ENCODE peak calls at places on chromosomes 4 and X, in eight cellular contexts. One of them, this sample, is unnamed.
A peak's percentile ranks its signal among the peaks of the same experiment; 100 is the strongest.

GRCh38 chr4:105092768-105093167 is 53.9 kb upstream of the TET2 start:
- DNase-seq in adrenal gland: no peak
- DNase-seq in suprapubic skin: no peak
- DNase-seq in CD4-positive, alpha-beta memory T cell: no peak
- DNase-seq in heart left ventricle: no peak
- DNase-seq in CD8-positive, alpha-beta memory T cell: no peak
- DNase-seq in K562: no peak
- DNase-seq in SJSA1: no peak
- DNase-seq in this sample: no peak

GRCh38 chrX:145825896-145826295 is 8.3 kb downstream of the SLITRK2 start:
- DNase-seq in adrenal gland: peak; percentile 27
- DNase-seq in suprapubic skin: no peak
- DNase-seq in CD4-positive, alpha-beta memory T cell: no peak
- DNase-seq in heart left ventricle: no peak
- DNase-seq in CD8-positive, alpha-beta memory T cell: no peak
- DNase-seq in K562: no peak
- DNase-seq in SJSA1: no peak
- DNase-seq in this sample: no peak

GRCh38 chrX:123881330-123881729 is 21.5 kb downstream of the XIAP start:
- DNase-seq in adrenal gland: no peak
- DNase-seq in suprapubic skin: no peak
- DNase-seq in CD4-positive, alpha-beta memory T cell: no peak
- DNase-seq in heart left ventricle: no peak
- DNase-seq in CD8-positive, alpha-beta memory T cell: no peak
- DNase-seq in K562: no peak
- DNase-seq in SJSA1: no peak
- DNase-seq in this sample: no peak

GRCh38 chr4:133856736-133857355 is 344.7 kb downstream of the PABPC4L start:
- DNase-seq in adrenal gland: no peak
- DNase-seq in suprapubic skin: no peak
- DNase-seq in CD4-positive, alpha-beta memory T cell: no peak
- DNase-seq in heart left ventricle: no peak
- DNase-seq in CD8-positive, alpha-beta memory T cell: no peak
- DNase-seq in K562: no peak
- DNase-seq in SJSA1: no peak
- DNase-seq in this sample: no peak

GRCh38 chr4:80171251-80171650 is 26.1 kb upstream of the PRDM8 start:
- DNase-seq in adrenal gland: no peak
- DNase-seq in suprapubic skin: no peak
- DNase-seq in CD4-positive, alpha-beta memory T cell: no peak
- DNase-seq in heart left ventricle: no peak
- DNase-seq in CD8-positive, alpha-beta memory T cell: no peak
- DNase-seq in K562: no peak
- DNase-seq in SJSA1: no peak
- DNase-seq in this sample: no peak

GRCh38 chr4:37693450-37694190 is 7.4 kb upstream of the RELL1 start:
- DNase-seq in adrenal gland: no peak
- DNase-seq in suprapubic skin: no peak
- DNase-seq in CD4-positive, alpha-beta memory T cell: no peak
- DNase-seq in heart left ventricle: no peak
- DNase-seq in CD8-positive, alpha-beta memory T cell: no peak
- DNase-seq in K562: no peak
- DNase-seq in SJSA1: peak; percentile 57
- DNase-seq in this sample: no peak

GRCh38 chr4:33649015-33649414 is 2595.3 kb downstream of the ARAP2 start:
- DNase-seq in adrenal gland: no peak
- DNase-seq in suprapubic skin: no peak
- DNase-seq in CD4-positive, alpha-beta memory T cell: no peak
- DNase-seq in heart left ventricle: no peak
- DNase-seq in CD8-positive, alpha-beta memory T cell: no peak
- DNase-seq in K562: no peak
- DNase-seq in SJSA1: no peak
- DNase-seq in this sample: no peak

GRCh38 chr4:24260922-24261581 is 323.3 kb downstream of the DHX15 start:
- DNase-seq in adrenal gland: no peak
- DNase-seq in suprapubic skin: no peak
- DNase-seq in CD4-positive, alpha-beta memory T cell: no peak
- DNase-seq in heart left ventricle: no peak
- DNase-seq in CD8-positive, alpha-beta memory T cell: no peak
- DNase-seq in K562: no peak
- DNase-seq in SJSA1: no peak
- DNase-seq in this sample: no peak

GRCh38 chr4:174713181-174713580 is 115.9 kb downstream of the GLRA3 start:
- DNase-seq in adrenal gland: no peak
- DNase-seq in suprapubic skin: no peak
- DNase-seq in CD4-positive, alpha-beta memory T cell: no peak
- DNase-seq in heart left ventricle: no peak
- DNase-seq in CD8-positive, alpha-beta memory T cell: no peak
- DNase-seq in K562: no peak
- DNase-seq in SJSA1: peak; percentile 12
- DNase-seq in this sample: no peak

GRCh38 chrX:24768556-24768955 is 74.8 kb downstream of the POLA1 start:
- DNase-seq in adrenal gland: no peak
- DNase-seq in suprapubic skin: no peak
- DNase-seq in CD4-positive, alpha-beta memory T cell: no peak
- DNase-seq in heart left ventricle: no peak
- DNase-seq in CD8-positive, alpha-beta memory T cell: no peak
- DNase-seq in K562: no peak
- DNase-seq in SJSA1: no peak
- DNase-seq in this sample: no peak

GRCh38 chr4:163167333-163167626 is 590 bp upstream of the NAF1 start:
- DNase-seq in adrenal gland: no peak
- DNase-seq in suprapubic skin: no peak
- DNase-seq in CD4-positive, alpha-beta memory T cell: no peak
- DNase-seq in heart left ventricle: no peak
- DNase-seq in CD8-positive, alpha-beta memory T cell: no peak
- DNase-seq in K562: no peak
- DNase-seq in SJSA1: peak; percentile 7
- DNase-seq in this sample: no peak

GRCh38 chrX:18422325-18422724 is 3.1 kb upstream of the CDKL5 start:
- DNase-seq in adrenal gland: no peak
- DNase-seq in suprapubic skin: no peak
- DNase-seq in CD4-positive, alpha-beta memory T cell: no peak
- DNase-seq in heart left ventricle: no peak
- DNase-seq in CD8-positive, alpha-beta memory T cell: no peak
- DNase-seq in K562: no peak
- DNase-seq in SJSA1: peak; percentile 61
- DNase-seq in this sample: no peak

GRCh38 chr4:52510939-52511583 is 148.0 kb downstream of the USP46 start:
- DNase-seq in adrenal gland: no peak
- DNase-seq in suprapubic skin: no peak
- DNase-seq in CD4-positive, alpha-beta memory T cell: no peak
- DNase-seq in heart left ventricle: no peak
- DNase-seq in CD8-positive, alpha-beta memory T cell: no peak
- DNase-seq in K562: no peak
- DNase-seq in SJSA1: no peak
- DNase-seq in this sample: no peak

GRCh38 chr4:121594796-121595526 is 101.8 kb downstream of the ANXA5 start:
- DNase-seq in adrenal gland: peak; percentile 60
- DNase-seq in suprapubic skin: no peak
- DNase-seq in CD4-positive, alpha-beta memory T cell: no peak
- DNase-seq in heart left ventricle: no peak
- DNase-seq in CD8-positive, alpha-beta memory T cell: no peak
- DNase-seq in K562: no peak
- DNase-seq in SJSA1: no peak
- DNase-seq in this sample: no peak

GRCh38 chrX:136608295-136608933 is 39.5 kb upstream of the CD40LG start:
- DNase-seq in adrenal gland: peak; percentile 41
- DNase-seq in suprapubic skin: no peak
- DNase-seq in CD4-positive, alpha-beta memory T cell: peak; percentile 63
- DNase-seq in heart left ventricle: peak; percentile 33
- DNase-seq in CD8-positive, alpha-beta memory T cell: peak; percentile 39
- DNase-seq in K562: no peak
- DNase-seq in SJSA1: peak; percentile 1
- DNase-seq in this sample: peak; percentile 29

GRCh38 chrX:54785901-54786300 is 12.2 kb downstream of the ITIH6 start:
- DNase-seq in adrenal gland: peak; percentile 29
- DNase-seq in suprapubic skin: no peak
- DNase-seq in CD4-positive, alpha-beta memory T cell: no peak
- DNase-seq in heart left ventricle: no peak
- DNase-seq in CD8-positive, alpha-beta memory T cell: no peak
- DNase-seq in K562: peak; percentile 9
- DNase-seq in SJSA1: no peak
- DNase-seq in this sample: no peak

GRCh38 chr4:70634482-70634881 is 5.9 kb downstream of the ENAM start:
- DNase-seq in adrenal gland: no peak
- DNase-seq in suprapubic skin: no peak
- DNase-seq in CD4-positive, alpha-beta memory T cell: no peak
- DNase-seq in heart left ventricle: no peak
- DNase-seq in CD8-positive, alpha-beta memory T cell: no peak
- DNase-seq in K562: no peak
- DNase-seq in SJSA1: no peak
- DNase-seq in this sample: no peak

GRCh38 chrX:149267878-149268813 is 237.0 kb downstream of the IDS start:
- DNase-seq in adrenal gland: no peak
- DNase-seq in suprapubic skin: no peak
- DNase-seq in CD4-positive, alpha-beta memory T cell: no peak
- DNase-seq in heart left ventricle: no peak
- DNase-seq in CD8-positive, alpha-beta memory T cell: no peak
- DNase-seq in K562: no peak
- DNase-seq in SJSA1: no peak
- DNase-seq in this sample: no peak

GRCh38 chr4:6093671-6094070 is 75.4 kb upstream of the C4orf50 start:
- DNase-seq in adrenal gland: no peak
- DNase-seq in suprapubic skin: no peak
- DNase-seq in CD4-positive, alpha-beta memory T cell: no peak
- DNase-seq in heart left ventricle: no peak
- DNase-seq in CD8-positive, alpha-beta memory T cell: no peak
- DNase-seq in K562: no peak
- DNase-seq in SJSA1: no peak
- DNase-seq in this sample: no peak

GRCh38 chr4:169774466-169775445 is 17.0 kb upstream of the HPF1 start:
- DNase-seq in adrenal gland: no peak
- DNase-seq in suprapubic skin: no peak
- DNase-seq in CD4-positive, alpha-beta memory T cell: peak; percentile 11
- DNase-seq in heart left ventricle: no peak
- DNase-seq in CD8-positive, alpha-beta memory T cell: peak; percentile 33
- DNase-seq in K562: peak; percentile 68
- DNase-seq in SJSA1: no peak
- DNase-seq in this sample: no peak

DNA sequence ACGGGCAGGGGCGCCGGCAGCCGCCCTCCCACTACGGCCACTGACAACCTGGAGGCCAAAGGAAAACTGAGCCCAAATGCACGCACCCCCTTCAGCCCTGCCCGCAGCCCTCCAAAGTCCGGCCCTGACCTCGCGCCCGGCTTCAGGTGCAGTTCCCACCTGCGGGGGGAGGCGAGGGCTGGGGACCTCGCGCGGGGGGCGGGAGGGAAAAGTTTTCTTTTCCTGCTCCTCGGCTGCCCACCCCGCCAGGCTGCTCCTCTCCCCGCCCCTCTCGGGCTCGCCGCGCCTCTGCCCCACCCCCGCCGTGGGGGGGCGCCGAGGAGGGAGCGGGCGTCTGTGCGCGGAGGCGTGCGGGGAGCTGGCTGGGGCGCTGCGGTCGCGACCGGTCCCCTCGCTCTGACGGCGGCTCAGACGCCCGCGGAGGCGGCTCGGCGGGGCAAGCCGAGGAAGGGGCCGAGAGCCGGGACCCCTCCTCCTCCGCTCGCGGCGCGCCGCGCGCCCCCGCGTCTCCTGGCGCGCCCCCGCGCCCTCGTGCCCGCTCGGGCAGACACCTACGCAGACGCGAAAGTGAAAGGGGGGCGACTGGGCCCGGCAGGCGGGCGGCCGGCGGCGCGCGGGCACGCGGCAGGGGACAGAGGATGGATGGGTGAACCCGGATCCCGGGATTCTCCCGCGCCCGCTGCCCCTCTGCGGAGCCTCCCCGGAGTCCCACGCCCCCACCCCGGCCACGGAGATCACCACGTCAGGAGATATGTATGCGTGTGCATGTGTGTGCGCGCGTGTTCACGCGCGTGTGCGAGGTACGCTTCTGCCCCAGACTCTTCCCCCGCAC is 3.1 kb upstream of the NR3C2 start:
- DNase-seq in adrenal gland: peak; percentile 52
- DNase-seq in suprapubic skin: peak; percentile 78
- DNase-seq in CD4-positive, alpha-beta memory T cell: peak; percentile 82
- DNase-seq in heart left ventricle: peak; percentile 73
- DNase-seq in CD8-positive, alpha-beta memory T cell: peak; percentile 87
- DNase-seq in K562: peak; percentile 32
- DNase-seq in SJSA1: no peak
- DNase-seq in this sample: peak; percentile 77
- H3K27me3 ChIP-seq in adrenal gland: no peaks in the 10 kb centered on the region
- H3K27me3 ChIP-seq in suprapubic skin: no peaks in the 10 kb centered on the region
- H3K27me3 ChIP-seq in CD4-positive, alpha-beta memory T cell: no peaks in the 10 kb centered on the region
- H3K27me3 ChIP-seq in heart left ventricle: no peaks in the 10 kb centered on the region
- H3K27me3 ChIP-seq in CD8-positive, alpha-beta memory T cell: no peaks in the 10 kb centered on the region
- H3K27me3 ChIP-seq in K562: peaks cover 8% of the 10 kb centered on the region
- H3K27me3 ChIP-seq in SJSA1: peaks cover 81% of the 10 kb centered on the region
- H3K27me3 ChIP-seq in this sample: no peaks in the 10 kb centered on the region

DNA sequence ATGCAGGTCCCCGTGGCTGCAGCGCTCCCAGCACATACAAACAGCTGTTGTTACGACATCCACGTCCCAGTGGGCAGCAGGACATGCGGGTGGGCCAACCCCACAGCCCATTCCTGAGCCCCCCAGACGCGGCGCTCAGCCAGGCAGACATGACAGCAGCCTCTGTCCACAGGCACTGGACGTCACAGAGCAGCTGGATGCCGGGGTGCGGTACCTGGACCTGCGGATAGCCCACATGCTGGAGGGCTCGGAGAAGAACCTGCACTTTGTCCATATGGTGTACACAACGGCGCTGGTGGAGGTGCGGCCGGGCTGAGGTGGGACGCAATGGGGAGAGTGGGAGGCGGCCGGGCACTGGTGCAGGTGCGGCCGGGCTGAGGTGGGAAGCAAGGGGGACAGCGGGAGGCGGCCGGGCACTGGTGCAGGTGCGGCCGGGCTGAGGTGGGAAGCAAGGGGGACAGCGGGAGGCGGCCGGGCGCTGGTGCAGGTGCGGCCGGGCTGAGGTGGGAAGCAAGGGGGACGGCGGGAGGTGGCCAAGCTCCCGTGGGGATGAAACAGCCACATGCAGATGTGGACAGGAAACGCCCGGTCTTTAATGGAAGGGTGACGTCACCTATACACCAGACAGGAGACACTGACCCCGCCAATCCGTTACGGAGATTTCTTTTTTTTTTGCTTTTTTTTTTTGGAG is 9.4 kb downstream of the PLCXD1 start:
- DNase-seq in adrenal gland: no peak
- DNase-seq in suprapubic skin: peak; percentile 48
- DNase-seq in CD4-positive, alpha-beta memory T cell: no peak
- DNase-seq in heart left ventricle: no peak
- DNase-seq in CD8-positive, alpha-beta memory T cell: no peak
- DNase-seq in K562: no peak
- DNase-seq in SJSA1: no peak
- DNase-seq in this sample: peak; percentile 8
- H3K36me3 ChIP-seq in adrenal gland: peaks cover 28% of the 10 kb centered on the region
- H3K36me3 ChIP-seq in suprapubic skin: peaks cover 66% of the 10 kb centered on the region
- H3K36me3 ChIP-seq in CD4-positive, alpha-beta memory T cell: peaks cover 5% of the 10 kb centered on the region
- H3K36me3 ChIP-seq in heart left ventricle: peaks cover 45% of the 10 kb centered on the region
- H3K36me3 ChIP-seq in CD8-positive, alpha-beta memory T cell: peaks cover 19% of the 10 kb centered on the region
- H3K36me3 ChIP-seq in K562: peaks cover 75% of the 10 kb centered on the region
- H3K36me3 ChIP-seq in SJSA1: peaks cover 57% of the 10 kb centered on the region
- H3K36me3 ChIP-seq in this sample: no peaks in the 10 kb centered on the region

GRCh38 chr4:139246166-139246565 is 33.9 kb downstream of the MGARP start:
- DNase-seq in adrenal gland: no peak
- DNase-seq in suprapubic skin: no peak
- DNase-seq in CD4-positive, alpha-beta memory T cell: no peak
- DNase-seq in heart left ventricle: no peak
- DNase-seq in CD8-positive, alpha-beta memory T cell: no peak
- DNase-seq in K562: no peak
- DNase-seq in SJSA1: no peak
- DNase-seq in this sample: no peak
- H3K4me1 ChIP-seq in adrenal gland: peaks cover 8% of the 10 kb centered on the region
- H3K4me1 ChIP-seq in suprapubic skin: peaks cover 15% of the 10 kb centered on the region
- H3K4me1 ChIP-seq in CD4-positive, alpha-beta memory T cell: no peaks in the 10 kb centered on the region
- H3K4me1 ChIP-seq in heart left ventricle: no peaks in the 10 kb centered on the region
- H3K4me1 ChIP-seq in CD8-positive, alpha-beta memory T cell: no peaks in the 10 kb centered on the region
- H3K4me1 ChIP-seq in K562: no peaks in the 10 kb centered on the region
- H3K4me1 ChIP-seq in SJSA1: peaks cover 57% of the 10 kb centered on the region
- H3K4me1 ChIP-seq in this sample: no peaks in the 10 kb centered on the region

GRCh38 chrX:139194571-139195280 is 335.8 kb upstream of the F9 start:
- DNase-seq in adrenal gland: no peak
- DNase-seq in suprapubic skin: no peak
- DNase-seq in CD4-positive, alpha-beta memory T cell: no peak
- DNase-seq in heart left ventricle: peak; percentile 53
- DNase-seq in CD8-positive, alpha-beta memory T cell: no peak
- DNase-seq in K562: peak; percentile 51
- DNase-seq in SJSA1: peak; percentile 53
- DNase-seq in this sample: no peak
- H3K27me3 ChIP-seq in adrenal gland: peaks cover 42% of the 10 kb centered on the region
- H3K27me3 ChIP-seq in suprapubic skin: no peaks in the 10 kb centered on the region
- H3K27me3 ChIP-seq in CD4-positive, alpha-beta memory T cell: no peaks in the 10 kb centered on the region
- H3K27me3 ChIP-seq in heart left ventricle: peaks cover 8% of the 10 kb centered on the region
- H3K27me3 ChIP-seq in CD8-positive, alpha-beta memory T cell: no peaks in the 10 kb centered on the region
- H3K27me3 ChIP-seq in K562: no peaks in the 10 kb centered on the region
- H3K27me3 ChIP-seq in SJSA1: no peaks in the 10 kb centered on the region
- H3K27me3 ChIP-seq in this sample: no peaks in the 10 kb centered on the region